ENCODE peak calls at places on chromosomes 3 and 15, in eight cellular contexts. L is SK-MEL-5; C is EL; Z is fibroblast of the conjunctiva; V is left cardiac atrium; A is HTR-8/SVneo; E is activated T-cell treated with anti-CD3 and anti-CD28 coated beads, Interleukin-2, amount 50 U/mL, for 72 hours; H is GM04504. O is an unnamed sample.

GRCh38 chr15:100738614-100739013 is 136.2 kb downstream of the ASB7 start:
- DNase-seq in L (no peak), C (no peak), Z (no peak), V (no peak), A (no peak), E (no peak), H (no peak), O (no peak)

GRCh38 chr15:76939715-76940114 is 8.2 kb downstream of the RCN2 start:
- DNase-seq in L (no peak), C (no peak), Z (peak), V (no peak), A (no peak), E (no peak), H (no peak), O (no peak)

GRCh38 chr3:189298469-189299375 is 127.0 kb downstream of the TPRG1 start:
- DNase-seq in L (no peak), C (peak), Z (no peak), V (no peak), A (no peak), E (peak), H (no peak), O (no peak)

GRCh38 chr3:79490165-79491028 is 277.4 kb downstream of the ROBO1 start:
- DNase-seq in L (peak), C (peak), Z (peak), V (peak), A (no peak), E (no peak), H (peak), O (peak)

GRCh38 chr3:159872374-159873109 is 116.1 kb upstream of the IL12A start:
- DNase-seq in L (peak), C (peak), Z (peak), V (no peak), A (peak), E (no peak), H (peak), O (no peak)

GRCh38 chr15:101258238-101259144 is 6.6 kb upstream of the CHSY1 start:
- DNase-seq in L (peak), C (peak), Z (peak), V (peak), A (peak), E (peak), H (no peak), O (no peak)

GRCh38 chr3:64244011-64244942 is 19.0 kb upstream of the PRICKLE2 start:
- DNase-seq in L (peak), C (peak), Z (no peak), V (no peak), A (no peak), E (no peak), H (no peak), O (no peak)

GRCh38 chr3:117734431-117734830 is 1024.9 kb downstream of the TUSC7 start:
- DNase-seq in L (no peak), C (peak), Z (no peak), V (no peak), A (no peak), E (no peak), H (no peak), O (no peak)

GRCh38 chr15:24269166-24269571 is 406.4 kb upstream of the NPAP1 start:
- DNase-seq in L (no peak), C (no peak), Z (no peak), V (no peak), A (no peak), E (no peak), H (no peak), O (no peak)

GRCh38 chr3:47082519-47082918 is 81.4 kb downstream of the SETD2 start:
- DNase-seq in L (no peak), C (peak), Z (no peak), V (no peak), A (no peak), E (no peak), H (peak), O (no peak)

GRCh38 chr3:9397911-9398714 is 698 bp downstream of the SETD5 start:
- DNase-seq in L (peak), C (peak), Z (no peak), V (peak), A (no peak), E (peak), H (no peak), O (peak)

GRCh38 chr3:119457260-119457659 is 6.2 kb downstream of the TMEM39A start:
- DNase-seq in L (no peak), C (no peak), Z (no peak), V (no peak), A (no peak), E (no peak), H (no peak), O (no peak)

GRCh38 chr15:88048237-88048636 is 208.3 kb downstream of the NTRK3 start:
- DNase-seq in L (no peak), C (no peak), Z (no peak), V (no peak), A (no peak), E (no peak), H (no peak), O (no peak)

GRCh38 chr3:71551286-71551919 is 32.1 kb downstream of the FOXP1 start:
- DNase-seq in L (no peak), C (peak), Z (no peak), V (no peak), A (no peak), E (no peak), H (peak), O (no peak)

GRCh38 chr15:55993804-55994539 is 560 bp upstream of the NEDD4 start:
- DNase-seq in L (peak), C (peak), Z (no peak), V (no peak), A (peak), E (no peak), H (no peak), O (peak)

GRCh38 chr15:83919319-83919830 is 265.5 kb downstream of the ADAMTSL3 start:
- DNase-seq in L (no peak), C (no peak), Z (no peak), V (no peak), A (no peak), E (peak), H (no peak), O (no peak)

GRCh38 chr15:90893175-90894090 is 9.1 kb downstream of the FES start:
- DNase-seq in L (no peak), C (no peak), Z (no peak), V (no peak), A (no peak), E (no peak), H (no peak), O (no peak)

GRCh38 chr3:40669176-40669575 is 144.4 kb downstream of the ZNF621 start:
- DNase-seq in L (no peak), C (no peak), Z (no peak), V (no peak), A (no peak), E (no peak), H (no peak), O (no peak)

GRCh38 chr15:93037341-93038063 is 51.5 kb downstream of the RGMA start:
- DNase-seq in L (peak), C (peak), Z (no peak), V (peak), A (no peak), E (no peak), H (peak), O (no peak)

GRCh38 chr3:15892311-15892710 is 94.5 kb upstream of the ANKRD28 start:
- DNase-seq in L (no peak), C (no peak), Z (no peak), V (no peak), A (no peak), E (no peak), H (no peak), O (no peak)

GRCh38 chr3:156681003-156681402 is 6.6 kb downstream of the TIPARP start:
- DNase-seq in L (no peak), C (peak), Z (peak), V (peak), A (no peak), E (no peak), H (peak), O (peak)

GRCh38 chr15:89090791-89091666 is 2.8 kb downstream of the ABHD2 start:
- DNase-seq in L (peak), C (peak), Z (no peak), V (peak), A (no peak), E (peak), H (no peak), O (no peak)

GRCh38 chr15:77532846-77533245 is 99.9 kb downstream of the LINGO1 start:
- DNase-seq in L (no peak), C (no peak), Z (no peak), V (no peak), A (no peak), E (no peak), H (no peak), O (no peak)